ENCODE peak calls at places on chromosomes 7 and 10, in ten cellular contexts. L, V, Z, O, E, G, Q, F, A and W are unnamed samples.
A peak's percentile ranks its signal among the peaks of the same experiment; 100 is the strongest.

GRCh38 chr7:155230169-155230593 is 67.5 kb upstream of the INSIG1 start:
- DNase-seq in G (no peak), Q (peak; percentile 46), O (no peak), E (peak; percentile 90), V (no peak), F (peak; percentile 48), A (peak; percentile 100), Z (peak; percentile 97), L (peak; percentile 40), W (no peak)

GRCh38 chr10:87519582-87519981 is 14.9 kb downstream of the MINPP1 start:
- DNase-seq in F (no peak), E (no peak), L (no peak), Z (no peak), V (no peak), G (no peak), O (no peak), A (no peak), Q (no peak), W (no peak)

GRCh38 chr7:74051629-74052410 is 23.8 kb downstream of the ELN start:
- DNase-seq in A (no peak), L (peak; percentile 66), V (no peak), O (no peak), Q (peak; percentile 82), F (no peak), Z (no peak), E (no peak), G (no peak), W (no peak)

GRCh38 chr10:110005716-110006115 is 2.1 kb upstream of the ADD3 start:
- DNase-seq in A (peak; percentile 67), Z (peak; percentile 67), O (no peak), L (peak; percentile 56), E (peak; percentile 93), G (no peak), V (no peak), F (no peak), Q (peak; percentile 45), W (no peak)

GRCh38 chr10:13404305-13404759 is 56.2 kb upstream of the SEPHS1 start:
- DNase-seq in Z (no peak), L (no peak), G (no peak), O (no peak), E (peak; percentile 88), F (no peak), V (no peak), A (no peak), Q (no peak), W (no peak)

GRCh38 chr10:126398924-126399323 is 10.6 kb upstream of the ADAM12 start:
- DNase-seq in V (no peak), O (no peak), G (no peak), E (peak; percentile 30), Q (no peak), F (no peak), L (no peak), Z (no peak), A (no peak), W (no peak)

GRCh38 chr10:78299861-78300453 is 266.3 kb downstream of the RPS24 start:
- DNase-seq in O (no peak), Z (peak; percentile 29), L (no peak), F (no peak), Q (peak; percentile 15), E (no peak), G (no peak), V (no peak), A (no peak), W (no peak)

GRCh38 chr7:135285547-135285946 is 51.9 kb downstream of the STRA8 start:
- DNase-seq in L (no peak), O (no peak), Z (no peak), Q (no peak), F (no peak), V (no peak), A (no peak), G (no peak), E (no peak), W (no peak)

GRCh38 chr10:33617381-33617780 is 282.9 kb upstream of the NRP1 start:
- DNase-seq in G (no peak), F (no peak), O (no peak), Z (no peak), L (no peak), E (peak; percentile 78), V (no peak), Q (no peak), A (no peak), W (no peak)

GRCh38 chr7:54967384-54967783 is 51.4 kb upstream of the EGFR start:
- DNase-seq in G (no peak), O (no peak), V (no peak), L (no peak), E (no peak), Z (no peak), Q (no peak), A (peak; percentile 34), F (peak; percentile 81), W (no peak)

GRCh38 chr10:68231916-68232315 is at the start of gene ATOH7:
- DNase-seq in Q (peak; percentile 42), E (no peak), L (peak; percentile 47), F (no peak), G (no peak), O (no peak), Z (no peak), V (no peak), A (no peak), W (no peak)

GRCh38 chr10:129041916-129042315 is 425.1 kb upstream of the MGMT start:
- DNase-seq in L (no peak), Z (no peak), F (no peak), O (no peak), E (no peak), G (no peak), Q (no peak), V (no peak), A (no peak), W (no peak)

GRCh38 chr7:35694161-35694783 is 663 bp downstream of the HERPUD2 start:
- DNase-seq in Q (no peak), O (no peak), G (no peak), L (no peak), A (no peak), Z (peak; percentile 31), F (peak; percentile 6), V (no peak), E (peak; percentile 27), W (no peak)

GRCh38 chr7:6554848-6555247 is 3.6 kb upstream of the GRID2IP start:
- DNase-seq in L (no peak), G (no peak), O (no peak), Q (no peak), A (no peak), Z (no peak), E (no peak), F (no peak), V (no peak), W (no peak)

GRCh38 chr10:126935263-126935946 is 30.2 kb downstream of the DOCK1 start:
- DNase-seq in Q (no peak), L (no peak), O (no peak), G (no peak), F (no peak), A (peak; percentile 33), E (no peak), V (no peak), Z (peak; percentile 29), W (no peak)

GRCh38 chr10:113562108-113562507 is 9.3 kb downstream of the HABP2 start:
- DNase-seq in V (no peak), O (no peak), A (no peak), E (no peak), Z (no peak), L (no peak), G (no peak), Q (no peak), F (no peak), W (no peak)

GRCh38 chr10:86099542-86100334 is 266.9 kb downstream of the GRID1 start:
- DNase-seq in E (no peak), A (no peak), F (no peak), Z (no peak), Q (no peak), V (no peak), L (no peak), O (no peak), G (no peak), W (peak; percentile 72)

GRCh38 chr7:22138106-22138505 is 192.4 kb upstream of the CDCA7L start:
- DNase-seq in A (no peak), E (no peak), O (no peak), Q (no peak), Z (no peak), V (no peak), F (no peak), G (no peak), L (no peak), W (no peak)

GRCh38 chr10:24446739-24447138 is 237.8 kb downstream of the KIAA1217 start:
- DNase-seq in F (no peak), G (no peak), Z (peak; percentile 96), L (no peak), O (no peak), E (peak; percentile 88), A (peak; percentile 98), V (no peak), Q (no peak), W (no peak)

DNA sequence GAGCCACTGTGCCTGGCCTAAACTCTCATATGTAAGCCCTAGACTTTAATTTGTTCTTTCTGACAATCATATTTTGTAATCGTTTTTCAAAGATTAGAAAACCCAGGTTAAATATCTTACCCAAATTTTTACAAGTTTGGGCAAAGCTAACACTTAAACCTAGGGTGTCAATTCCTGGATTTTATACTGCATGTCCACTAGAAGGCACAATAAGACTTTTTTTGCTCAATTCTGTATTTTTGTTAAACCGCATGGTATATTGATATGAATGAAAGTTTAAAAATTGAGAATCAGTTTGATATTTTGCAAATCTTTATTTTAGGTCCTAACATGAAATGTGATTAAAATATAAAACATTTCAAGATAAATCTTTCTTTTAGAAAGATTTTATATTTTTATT is 29.3 kb downstream of the DYNC2I1 start:
- DNase-seq in O (no peak), F (no peak), V (no peak), Z (peak; percentile 2), Q (no peak), L (no peak), A (no peak), E (peak; percentile 22), G (no peak), W (no peak)
- TF ChIP-seq CTCF in O (no peak), F (peak; percentile 26), V (peak; percentile 37), Z (peak; percentile 25), Q (peak; percentile 51), L (peak; percentile 54), A (peak; percentile 25), E (peak; percentile 42), G (no peak), W (peak; percentile 53)

GRCh38 chr7:28700790-28701203 is 257.3 kb downstream of the TRIL start:
- DNase-seq in O (no peak), A (peak; percentile 32), Z (peak; percentile 26), G (no peak), L (no peak), V (no peak), F (no peak), E (no peak), Q (no peak), W (no peak)
- TF ChIP-seq CTCF in O (no peak), A (no peak), Z (no peak), G (no peak), L (no peak), V (no peak), F (no peak), E (no peak), Q (no peak), W (no peak)

GRCh38 chr10:84097787-84098353 is 41.4 kb upstream of the GHITM start:
- DNase-seq in E (peak; percentile 18), V (no peak), L (peak; percentile 63), O (no peak), A (no peak), Z (peak; percentile 22), G (no peak), Q (no peak), F (no peak), W (no peak)
- TF ChIP-seq CTCF in E (peak; percentile 47), V (peak; percentile 20), L (peak; percentile 81), O (peak; percentile 17), A (peak; percentile 69), Z (peak; percentile 57), G (no peak), Q (peak; percentile 67), F (no peak), W (peak; percentile 67)

GRCh38 chr7:298375-298702 is 8.4 kb downstream of the FOXL3 start:
- DNase-seq in V (no peak), A (no peak), L (no peak), O (no peak), E (no peak), Q (no peak), F (no peak), G (no peak), Z (no peak), W (no peak)
- TF ChIP-seq CTCF in V (no peak), A (no peak), L (no peak), O (no peak), E (no peak), Q (no peak), F (no peak), G (no peak), Z (no peak), W (no peak)